ENCODE peak calls at places on chromosomes 16 and 17, in six cellular contexts. One of them, this sample, is unnamed.

GRCh38 chr16:15874745-15875314 is 13.6 kb downstream of the CEP20 start:
- DNase-seq in ovary: peak
- DNase-seq in transverse colon: peak
- DNase-seq in HepG2: peak
- DNase-seq in A549: peak
- DNase-seq in tibial nerve: peak
- DNase-seq in this sample: peak

GRCh38 chr16:74901606-74902005 is 83.3 kb downstream of the WDR59 start:
- DNase-seq in HepG2: no peak
- DNase-seq in A549: no peak
- DNase-seq in ovary: no peak
- DNase-seq in tibial nerve: no peak
- DNase-seq in transverse colon: no peak
- DNase-seq in this sample: no peak

GRCh38 chr16:83211711-83212110 is 584.9 kb downstream of the CDH13 start:
- DNase-seq in transverse colon: no peak
- DNase-seq in tibial nerve: no peak
- DNase-seq in HepG2: no peak
- DNase-seq in A549: no peak
- DNase-seq in ovary: no peak
- DNase-seq in this sample: no peak

GRCh38 chr17:79983456-79983855 is 52.2 kb downstream of the TBC1D16 start:
- DNase-seq in tibial nerve: no peak
- DNase-seq in HepG2: no peak
- DNase-seq in transverse colon: peak
- DNase-seq in A549: no peak
- DNase-seq in ovary: peak
- DNase-seq in this sample: no peak

GRCh38 chr16:1997591-1998359 is 8.0 kb downstream of the SYNGR3 start:
- DNase-seq in transverse colon: no peak
- DNase-seq in tibial nerve: no peak
- DNase-seq in A549: no peak
- DNase-seq in ovary: no peak
- DNase-seq in HepG2: no peak
- DNase-seq in this sample: no peak

GRCh38 chr17:66228887-66229782 is at the start of gene APOH:
- DNase-seq in transverse colon: no peak
- DNase-seq in A549: peak
- DNase-seq in ovary: no peak
- DNase-seq in tibial nerve: no peak
- DNase-seq in HepG2: peak
- DNase-seq in this sample: no peak

GRCh38 chr17:41404024-41404651 is 6.7 kb upstream of the KRT31 start:
- DNase-seq in tibial nerve: no peak
- DNase-seq in ovary: no peak
- DNase-seq in A549: peak
- DNase-seq in transverse colon: no peak
- DNase-seq in HepG2: peak
- DNase-seq in this sample: no peak

GRCh38 chr16:13995194-13995593 is 75.2 kb downstream of the ERCC4 start:
- DNase-seq in A549: no peak
- DNase-seq in transverse colon: no peak
- DNase-seq in tibial nerve: no peak
- DNase-seq in ovary: no peak
- DNase-seq in HepG2: peak
- DNase-seq in this sample: no peak

GRCh38 chr16:72598696-72599095 is 426.7 kb upstream of the PMFBP1 start:
- DNase-seq in ovary: no peak
- DNase-seq in transverse colon: no peak
- DNase-seq in tibial nerve: no peak
- DNase-seq in A549: no peak
- DNase-seq in HepG2: no peak
- DNase-seq in this sample: no peak

GRCh38 chr17:76684756-76685155 is 26.0 kb downstream of the MXRA7 start:
- DNase-seq in ovary: no peak
- DNase-seq in A549: no peak
- DNase-seq in HepG2: no peak
- DNase-seq in transverse colon: no peak
- DNase-seq in tibial nerve: no peak
- DNase-seq in this sample: no peak

GRCh38 chr16:14300631-14301149 is 229.6 kb downstream of the MRTFB start:
- DNase-seq in tibial nerve: peak
- DNase-seq in A549: peak
- DNase-seq in HepG2: peak
- DNase-seq in ovary: peak
- DNase-seq in transverse colon: peak
- DNase-seq in this sample: peak

GRCh38 chr17:10741416-10742140 is 11.8 kb upstream of the TMEM220 start:
- DNase-seq in ovary: no peak
- DNase-seq in tibial nerve: no peak
- DNase-seq in A549: no peak
- DNase-seq in HepG2: no peak
- DNase-seq in transverse colon: no peak
- DNase-seq in this sample: peak

GRCh38 chr17:3534881-3535252 is 22.7 kb downstream of the TRPV3 start:
- DNase-seq in tibial nerve: peak
- DNase-seq in transverse colon: no peak
- DNase-seq in HepG2: no peak
- DNase-seq in A549: peak
- DNase-seq in ovary: peak
- DNase-seq in this sample: no peak

GRCh38 chr17:49514374-49514738 is 19.3 kb downstream of the NGFR start:
- DNase-seq in transverse colon: no peak
- DNase-seq in ovary: no peak
- DNase-seq in HepG2: peak
- DNase-seq in A549: peak
- DNase-seq in tibial nerve: no peak
- DNase-seq in this sample: no peak

GRCh38 chr16:87329436-87330256 is 12.5 kb upstream of the C16orf95 start:
- DNase-seq in ovary: no peak
- DNase-seq in transverse colon: no peak
- DNase-seq in A549: no peak
- DNase-seq in tibial nerve: no peak
- DNase-seq in HepG2: no peak
- DNase-seq in this sample: no peak

GRCh38 chr16:27398894-27399853 is 2.8 kb upstream of the IL21R start:
- DNase-seq in A549: no peak
- DNase-seq in transverse colon: no peak
- DNase-seq in tibial nerve: no peak
- DNase-seq in ovary: no peak
- DNase-seq in HepG2: no peak
- DNase-seq in this sample: no peak
- TF ChIP-seq EP300 in A549: no peak
- TF ChIP-seq EP300 in transverse colon: no peak
- TF ChIP-seq EP300 in tibial nerve: no peak
- TF ChIP-seq EP300 in ovary: no peak
- TF ChIP-seq EP300 in HepG2: no peak
- TF ChIP-seq EP300 in this sample: no peak

GRCh38 chr16:89764711-89765201 is 43.4 kb downstream of the ZNF276 start:
- DNase-seq in transverse colon: peak
- DNase-seq in A549: no peak
- DNase-seq in HepG2: no peak
- DNase-seq in ovary: no peak
- DNase-seq in tibial nerve: peak
- DNase-seq in this sample: peak
- TF ChIP-seq EP300 in transverse colon: no peak
- TF ChIP-seq EP300 in A549: no peak
- TF ChIP-seq EP300 in HepG2: no peak
- TF ChIP-seq EP300 in ovary: no peak
- TF ChIP-seq EP300 in tibial nerve: no peak
- TF ChIP-seq EP300 in this sample: no peak

GRCh38 chr16:27203429-27204231 is at the start of gene KDM8:
- DNase-seq in tibial nerve: peak
- DNase-seq in transverse colon: peak
- DNase-seq in ovary: peak
- DNase-seq in HepG2: peak
- DNase-seq in A549: peak
- DNase-seq in this sample: peak
- TF ChIP-seq EP300 in tibial nerve: peak
- TF ChIP-seq EP300 in transverse colon: no peak
- TF ChIP-seq EP300 in ovary: no peak
- TF ChIP-seq EP300 in HepG2: no peak
- TF ChIP-seq EP300 in A549: no peak
- TF ChIP-seq EP300 in this sample: no peak

GRCh38 chr16:78750611-78751010 is 651.2 kb downstream of the WWOX start:
- DNase-seq in transverse colon: no peak
- DNase-seq in HepG2: no peak
- DNase-seq in tibial nerve: no peak
- DNase-seq in ovary: no peak
- DNase-seq in A549: no peak
- DNase-seq in this sample: no peak

GRCh38 chr16:78746718-78747117 is 647.3 kb downstream of the WWOX start:
- DNase-seq in tibial nerve: no peak
- DNase-seq in HepG2: no peak
- DNase-seq in transverse colon: no peak
- DNase-seq in ovary: no peak
- DNase-seq in A549: no peak
- DNase-seq in this sample: no peak

GRCh38 chr16:78748471-78748929 is 649.0 kb downstream of the WWOX start:
- DNase-seq in ovary: no peak
- DNase-seq in transverse colon: no peak
- DNase-seq in A549: no peak
- DNase-seq in tibial nerve: no peak
- DNase-seq in HepG2: no peak
- DNase-seq in this sample: no peak

GRCh38 chr16:78751601-78752000 is 652.1 kb downstream of the WWOX start:
- DNase-seq in transverse colon: no peak
- DNase-seq in HepG2: no peak
- DNase-seq in ovary: no peak
- DNase-seq in A549: no peak
- DNase-seq in tibial nerve: no peak
- DNase-seq in this sample: no peak

GRCh38 chr16:78749745-78750268 is 650.4 kb downstream of the WWOX start:
- DNase-seq in ovary: no peak
- DNase-seq in A549: no peak
- DNase-seq in transverse colon: no peak
- DNase-seq in HepG2: no peak
- DNase-seq in tibial nerve: no peak
- DNase-seq in this sample: no peak
- TF ChIP-seq EP300 in ovary: no peak
- TF ChIP-seq EP300 in A549: no peak
- TF ChIP-seq EP300 in transverse colon: no peak
- TF ChIP-seq EP300 in HepG2: no peak
- TF ChIP-seq EP300 in tibial nerve: no peak
- TF ChIP-seq EP300 in this sample: no peak

GRCh38 chr17:78383725-78384471 is 5.4 kb downstream of the PGS1 start:
- DNase-seq in HepG2: no peak
- DNase-seq in ovary: peak
- DNase-seq in transverse colon: peak
- DNase-seq in tibial nerve: peak
- DNase-seq in A549: no peak
- DNase-seq in this sample: peak
- TF ChIP-seq EP300 in HepG2: no peak
- TF ChIP-seq EP300 in ovary: peak
- TF ChIP-seq EP300 in transverse colon: peak
- TF ChIP-seq EP300 in tibial nerve: peak
- TF ChIP-seq EP300 in A549: no peak
- TF ChIP-seq EP300 in this sample: peak

DNA sequence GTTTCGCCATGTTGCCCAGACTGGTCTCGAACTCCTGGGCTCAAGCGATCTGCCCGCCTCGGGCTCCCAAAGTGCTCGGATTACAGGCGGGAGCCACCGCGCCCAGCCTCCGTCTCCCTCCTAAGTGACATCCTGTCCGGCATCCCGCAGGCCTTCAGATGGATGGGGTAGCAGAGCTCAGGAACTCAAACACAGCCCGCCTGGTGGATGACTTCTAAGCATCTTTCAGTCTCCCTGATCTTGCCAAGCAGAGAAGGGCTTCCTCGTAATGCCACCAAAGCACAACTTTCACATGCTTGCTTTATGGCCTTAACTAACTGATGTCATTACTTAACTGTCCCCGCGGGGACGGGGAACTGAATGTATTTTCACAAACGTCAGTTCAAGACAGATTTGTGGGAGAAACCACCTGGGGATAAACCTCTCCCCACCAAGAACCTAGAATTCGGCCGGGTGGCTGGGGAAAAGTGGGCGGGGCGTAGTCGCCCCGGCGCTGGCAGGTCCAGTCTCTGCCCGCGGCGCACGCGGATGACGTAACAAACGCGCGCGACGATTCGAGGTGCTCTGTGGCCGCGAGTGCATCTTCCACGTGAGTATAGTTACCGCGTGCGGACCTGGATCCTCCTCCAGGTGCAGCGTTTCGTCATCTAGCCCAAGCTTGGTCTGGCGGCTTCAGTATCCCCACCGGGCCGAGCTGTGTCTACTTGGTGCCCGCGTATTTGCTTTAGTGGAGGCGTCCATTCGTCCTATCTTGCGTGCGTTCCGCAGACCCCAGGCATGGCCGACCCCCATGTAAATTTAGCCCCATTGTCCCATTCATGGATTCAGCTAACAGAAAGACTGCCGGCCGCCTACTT is at the start of gene PFAS:
- DNase-seq in transverse colon: peak
- DNase-seq in HepG2: peak
- DNase-seq in ovary: peak
- DNase-seq in A549: peak
- DNase-seq in tibial nerve: peak
- DNase-seq in this sample: peak
- TF ChIP-seq EP300 in transverse colon: no peak
- TF ChIP-seq EP300 in HepG2: peak
- TF ChIP-seq EP300 in ovary: peak
- TF ChIP-seq EP300 in A549: no peak
- TF ChIP-seq EP300 in tibial nerve: peak
- TF ChIP-seq EP300 in this sample: no peak

DNA sequence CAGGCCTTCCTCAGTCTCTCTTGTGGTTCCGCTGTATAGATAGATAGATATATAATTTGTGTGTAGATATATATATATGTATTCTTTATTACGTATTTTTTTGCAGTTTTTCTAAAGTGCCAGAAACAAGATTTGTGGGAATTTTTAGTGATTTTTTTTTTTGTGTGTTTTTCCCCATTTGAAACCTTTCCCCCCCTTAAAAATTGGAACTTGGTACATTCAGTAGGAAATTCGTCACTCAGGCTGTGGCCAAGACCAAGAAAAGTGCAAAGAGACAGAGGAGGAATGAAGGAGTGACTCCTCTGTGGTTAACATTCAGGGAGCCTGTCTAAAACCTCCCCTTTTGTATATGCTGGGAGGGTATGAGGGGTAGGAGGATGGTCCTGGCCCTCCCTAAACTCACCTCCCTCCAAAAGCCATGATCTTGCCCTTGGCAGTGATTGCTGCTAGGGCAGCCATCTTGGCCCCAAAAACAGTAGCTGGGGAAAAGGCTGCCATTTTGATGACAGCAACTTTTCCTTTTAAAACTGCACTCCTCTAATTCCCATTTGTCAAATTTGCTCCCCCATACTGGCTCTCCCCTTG is 15.2 kb downstream of the CHRNB1 start:
- DNase-seq in tibial nerve: no peak
- DNase-seq in A549: no peak
- DNase-seq in ovary: no peak
- DNase-seq in HepG2: no peak
- DNase-seq in transverse colon: no peak
- DNase-seq in this sample: no peak
- TF ChIP-seq EP300 in tibial nerve: no peak
- TF ChIP-seq EP300 in A549: no peak
- TF ChIP-seq EP300 in ovary: no peak
- TF ChIP-seq EP300 in HepG2: no peak
- TF ChIP-seq EP300 in transverse colon: no peak
- TF ChIP-seq EP300 in this sample: no peak

This sample was measured in stomach.